ENCODE peak calls at places on chromosomes 5 and 9, in nine cellular contexts. P is SK-N-SH; R is effector memory CD4-positive, alpha-beta T cell; V is mesenchymal stem cell; Y is tibial nerve; O is MM.1S; G is psoas muscle; J is CD8-positive, alpha-beta T cell; K is trophoblast cell. X is an unnamed sample.

GRCh38 chr5:10145922-10146321 is 103.8 kb downstream of the ATPSCKMT start:
- DNase-seq in P (peak), R (no peak), V (peak), Y (no peak), O (peak), G (no peak), J (no peak), K (peak), X (no peak)

GRCh38 chr9:136656339-136656738 is 6.4 kb upstream of the EGFL7 start:
- DNase-seq in P (no peak), R (no peak), V (no peak), Y (no peak), O (no peak), G (no peak), J (no peak), K (no peak), X (no peak)

GRCh38 chr9:8733096-8733954 is 933.7 kb upstream of the DMAC1 start:
- DNase-seq in P (no peak), R (no peak), V (peak), Y (no peak), O (no peak), G (no peak), J (no peak), K (no peak), X (no peak)

GRCh38 chr5:17413691-17414090 is 84.3 kb upstream of the TAF11L2 start:
- DNase-seq in P (no peak), R (no peak), V (no peak), Y (no peak), O (no peak), G (no peak), J (no peak), K (no peak), X (no peak)

GRCh38 chr9:89667730-89668129 is 62.9 kb downstream of the GADD45G start:
- DNase-seq in P (no peak), R (no peak), V (no peak), Y (no peak), O (no peak), G (no peak), J (no peak), K (no peak), X (no peak)

GRCh38 chr9:107523539-107523938 is 34.0 kb upstream of the KLF4 start:
- DNase-seq in P (no peak), R (no peak), V (no peak), Y (no peak), O (no peak), G (no peak), J (no peak), K (peak), X (no peak)

GRCh38 chr9:107863406-107863805 is 373.8 kb upstream of the KLF4 start:
- DNase-seq in P (no peak), R (no peak), V (no peak), Y (no peak), O (no peak), G (no peak), J (no peak), K (peak), X (no peak)

GRCh38 chr5:62340392-62340791 is 34.4 kb downstream of the KIF2A start:
- DNase-seq in P (peak), R (no peak), V (peak), Y (no peak), O (no peak), G (no peak), J (no peak), K (peak), X (no peak)

GRCh38 chr9:98990181-98990870 is 46.6 kb downstream of the COL15A1 start:
- DNase-seq in P (no peak), R (no peak), V (no peak), Y (no peak), O (no peak), G (no peak), J (no peak), K (no peak), X (no peak)

GRCh38 chr9:132486706-132487350 is 76.8 kb downstream of the CFAP77 start:
- DNase-seq in P (peak), R (peak), V (no peak), Y (no peak), O (no peak), G (no peak), J (peak), K (no peak), X (no peak)

GRCh38 chr5:135473956-135474670 is 22.0 kb upstream of the TIFAB start:
- DNase-seq in P (no peak), R (no peak), V (no peak), Y (no peak), O (no peak), G (no peak), J (no peak), K (peak), X (no peak)

GRCh38 chr5:16894236-16895057 is 41.6 kb downstream of the MYO10 start:
- DNase-seq in P (no peak), R (no peak), V (peak), Y (no peak), O (no peak), G (no peak), J (no peak), K (peak), X (no peak)

GRCh38 chr9:137406876-137407589 is 15.9 kb downstream of the EXD3 start:
- DNase-seq in P (peak), R (peak), V (peak), Y (no peak), O (no peak), G (peak), J (peak), K (peak), X (peak)

GRCh38 chr9:5784526-5785315 is 48.2 kb downstream of the ERMP1 start:
- DNase-seq in P (no peak), R (no peak), V (peak), Y (no peak), O (no peak), G (no peak), J (no peak), K (peak), X (no peak)

GRCh38 chr9:135779571-135779970 is 77.6 kb downstream of the KCNT1 start:
- DNase-seq in P (no peak), R (no peak), V (no peak), Y (no peak), O (no peak), G (no peak), J (no peak), K (no peak), X (no peak)

GRCh38 chr5:132020568-132021339 is 9.3 kb upstream of the ACSL6 start:
- DNase-seq in P (no peak), R (no peak), V (no peak), Y (no peak), O (no peak), G (no peak), J (no peak), K (peak), X (no peak)

GRCh38 chr9:96514825-96515218 is 64.9 kb downstream of the HABP4 start:
- DNase-seq in P (no peak), R (no peak), V (no peak), Y (no peak), O (no peak), G (no peak), J (no peak), K (peak), X (no peak)

GRCh38 chr5:72015103-72015548 is 92.1 kb upstream of the MAP1B start:
- DNase-seq in P (peak), R (no peak), V (peak), Y (no peak), O (no peak), G (no peak), J (no peak), K (no peak), X (no peak)

GRCh38 chr5:113574417-113574816 is 60.9 kb downstream of the YTHDC2 start:
- DNase-seq in P (no peak), R (no peak), V (peak), Y (no peak), O (no peak), G (no peak), J (no peak), K (no peak), X (no peak)

GRCh38 chr5:35247645-35248034 is 17.4 kb upstream of the PRLR start:
- DNase-seq in P (no peak), R (no peak), V (no peak), Y (no peak), O (no peak), G (no peak), J (no peak), K (no peak), X (no peak)

GRCh38 chr5:68795190-68795589 is 298.6 kb upstream of the SLC30A5 start:
- DNase-seq in P (no peak), R (no peak), V (no peak), Y (no peak), O (no peak), G (no peak), J (no peak), K (no peak), X (no peak)

GRCh38 chr5:78008356-78008967 is 232.3 kb upstream of the TBCA start:
- DNase-seq in P (peak), R (no peak), V (peak), Y (no peak), O (peak), G (no peak), J (no peak), K (peak), X (no peak)

GRCh38 chr9:107737987-107738743 is 248.6 kb upstream of the KLF4 start:
- DNase-seq in P (no peak), R (no peak), V (peak), Y (peak), O (no peak), G (peak), J (no peak), K (no peak), X (no peak)

GRCh38 chr5:55176176-55176818 is 3.3 kb upstream of the CDC20B start:
- DNase-seq in P (peak), R (no peak), V (peak), Y (no peak), O (peak), G (peak), J (no peak), K (peak), X (peak)

GRCh38 chr5:36367524-36367923 is 65.8 kb upstream of the RANBP3L start:
- DNase-seq in P (no peak), R (no peak), V (no peak), Y (no peak), O (no peak), G (no peak), J (no peak), K (no peak), X (no peak)

GRCh38 chr5:149471406-149472183 is 79.6 kb downstream of the CSNK1A1 start:
- DNase-seq in P (no peak), R (no peak), V (peak), Y (no peak), O (no peak), G (no peak), J (no peak), K (no peak), X (no peak)

GRCh38 chr5:173472784-173473278 is 143.6 kb downstream of the BOD1 start:
- DNase-seq in P (no peak), R (no peak), V (no peak), Y (no peak), O (no peak), G (peak), J (no peak), K (peak), X (no peak)

GRCh38 chr5:56350595-56351170 is 117.6 kb upstream of the ANKRD55 start:
- DNase-seq in P (no peak), R (no peak), V (peak), Y (no peak), O (no peak), G (peak), J (no peak), K (peak), X (peak)

GRCh38 chr5:149466457-149466972 is 84.7 kb downstream of the CSNK1A1 start:
- DNase-seq in P (no peak), R (no peak), V (peak), Y (no peak), O (no peak), G (peak), J (no peak), K (peak), X (no peak)

GRCh38 chr5:74056789-74057164 is 430.8 kb downstream of the ARHGEF28 start:
- DNase-seq in P (no peak), R (no peak), V (peak), Y (no peak), O (peak), G (no peak), J (no peak), K (no peak), X (no peak)

GRCh38 chr9:113428062-113428600 is 17.6 kb downstream of the C9orf43 start:
- DNase-seq in P (no peak), R (no peak), V (no peak), Y (no peak), O (no peak), G (no peak), J (no peak), K (no peak), X (no peak)

GRCh38 chr9:107983191-107983603 is 493.6 kb upstream of the KLF4 start:
- DNase-seq in P (no peak), R (no peak), V (peak), Y (no peak), O (no peak), G (no peak), J (no peak), K (peak), X (no peak)

GRCh38 chr9:110835404-110835803 is 166.8 kb downstream of the MUSK start:
- DNase-seq in P (no peak), R (no peak), V (peak), Y (no peak), O (no peak), G (no peak), J (no peak), K (peak), X (no peak)

GRCh38 chr5:150113047-150113744 is 26.8 kb upstream of the CSF1R start:
- DNase-seq in P (peak), R (no peak), V (no peak), Y (peak), O (no peak), G (no peak), J (no peak), K (peak), X (no peak)

GRCh38 chr5:76041863-76042262 is 41.3 kb upstream of the SV2C start:
- DNase-seq in P (no peak), R (no peak), V (no peak), Y (no peak), O (peak), G (no peak), J (no peak), K (peak), X (peak)

GRCh38 chr5:32851774-32852173 is 140.7 kb downstream of the NPR3 start:
- DNase-seq in P (no peak), R (no peak), V (no peak), Y (no peak), O (no peak), G (no peak), J (no peak), K (peak), X (no peak)
- H3K4me3 ChIP-seq in P (no peak), R (no peak), V (no peak), Y (no peak), O (no peak), G (no peak), J (no peak), K (no peak), X (no peak)

GRCh38 chr5:152811985-152812384 is 406.9 kb upstream of the NMUR2 start:
- DNase-seq in P (no peak), R (no peak), V (no peak), Y (no peak), O (no peak), G (no peak), J (no peak), K (no peak), X (no peak)
- H3K4me3 ChIP-seq in P (no peak), R (no peak), V (no peak), Y (no peak), O (no peak), G (no peak), J (no peak), K (peak), X (no peak)

GRCh38 chr5:30100929-30101328 is 1092.6 kb upstream of the CDH6 start:
- DNase-seq in P (no peak), R (no peak), V (no peak), Y (no peak), O (no peak), G (no peak), J (no peak), K (no peak), X (no peak)
- H3K4me3 ChIP-seq in P (no peak), R (no peak), V (no peak), Y (no peak), O (no peak), G (no peak), J (no peak), K (no peak), X (no peak)

GRCh38 chr9:130020618-130021017 is 22.4 kb downstream of the FNBP1 start:
- DNase-seq in P (no peak), R (no peak), V (no peak), Y (no peak), O (no peak), G (no peak), J (no peak), K (no peak), X (no peak)
- H3K4me3 ChIP-seq in P (no peak), R (no peak), V (no peak), Y (no peak), O (no peak), G (no peak), J (no peak), K (no peak), X (no peak)

DNA sequence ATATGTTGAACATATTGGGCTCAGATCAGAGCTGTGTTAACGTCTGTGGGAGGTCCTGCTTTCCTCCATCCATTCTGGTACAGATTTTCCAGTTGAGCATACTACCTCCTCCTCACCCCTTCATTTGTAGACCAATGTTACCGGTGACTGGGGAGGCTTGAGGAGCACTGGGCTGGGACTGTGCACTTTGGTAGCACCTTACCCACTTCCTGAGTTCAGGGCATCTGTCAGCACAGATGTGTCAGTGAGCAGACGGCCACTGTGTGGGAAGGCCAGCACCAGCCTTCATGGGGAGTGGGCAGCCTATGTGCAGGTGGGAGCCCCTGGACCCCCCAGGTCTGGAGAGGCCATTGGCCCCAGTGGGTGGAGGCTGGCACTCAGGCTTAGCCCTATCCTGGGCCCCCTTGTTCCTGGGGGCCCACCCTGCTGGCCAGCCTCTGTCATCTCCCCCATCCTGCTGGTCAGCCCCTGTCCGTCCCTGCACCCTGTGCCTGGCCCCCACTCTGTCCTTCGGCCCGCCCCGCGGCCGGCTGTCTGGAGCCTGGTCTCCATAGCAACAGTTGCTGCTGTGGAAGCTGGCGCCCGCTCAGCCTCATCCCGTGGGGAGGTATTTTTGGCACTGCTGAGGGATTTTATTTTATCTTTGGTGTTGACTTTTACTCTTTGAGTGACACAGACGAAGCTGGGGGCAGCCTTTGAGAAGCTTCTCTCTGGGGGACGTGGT is 21.3 kb downstream of the WNK2 start:
- DNase-seq in P (peak), R (no peak), V (no peak), Y (no peak), O (peak), G (peak), J (no peak), K (peak), X (no peak)
- H3K4me3 ChIP-seq in P (no peak), R (no peak), V (no peak), Y (no peak), O (no peak), G (no peak), J (no peak), K (no peak), X (no peak)